ENCODE peak calls at places on chromosomes 6 and 20, in four cellular contexts. B, I, T and U are unnamed samples.

GRCh38 chr20:11905460-11906150 is 12.1 kb upstream of the BTBD3 start:
- DNase-seq in I (no peak), T (peak; percentile 29), B (no peak), U (no peak)

GRCh38 chr6:109454483-109455160 is 950 bp downstream of the MICAL1 start:
- DNase-seq in I (peak; percentile 31), T (peak; percentile 28), B (peak; percentile 77), U (peak; percentile 94)

GRCh38 chr6:145315982-145316600 is 419.2 kb downstream of the EPM2A start:
- DNase-seq in T (peak; percentile 4), B (no peak), I (no peak), U (no peak)

GRCh38 chr6:53873922-53874321 is 79.1 kb downstream of the LRRC1 start:
- DNase-seq in B (no peak), I (no peak), T (peak; percentile 51), U (no peak)

GRCh38 chr6:115612796-115613479 is 447.8 kb downstream of the FRK start:
- DNase-seq in I (no peak), T (no peak), B (no peak), U (no peak)

GRCh38 chr20:58712823-58713731 is 20.5 kb downstream of the NPEPL1 start:
- DNase-seq in T (no peak), I (no peak), B (peak; percentile 55), U (peak; percentile 65)

GRCh38 chr6:37456816-37457560 is 24.0 kb downstream of the CMTR1 start:
- DNase-seq in B (peak; percentile 71), I (peak; percentile 87), T (peak; percentile 82), U (no peak)

GRCh38 chr6:144008501-144009245 is 614 bp upstream of the PLAGL1 start:
- DNase-seq in T (no peak), I (no peak), B (no peak), U (no peak)

GRCh38 chr20:47801759-47802158 is 16.5 kb upstream of the SULF2 start:
- DNase-seq in T (no peak), B (no peak), I (no peak), U (no peak)

GRCh38 chr6:151916680-151917164 is 109.2 kb downstream of the ESR1 start:
- DNase-seq in I (peak; percentile 19), T (no peak), B (no peak), U (no peak)

DNA sequence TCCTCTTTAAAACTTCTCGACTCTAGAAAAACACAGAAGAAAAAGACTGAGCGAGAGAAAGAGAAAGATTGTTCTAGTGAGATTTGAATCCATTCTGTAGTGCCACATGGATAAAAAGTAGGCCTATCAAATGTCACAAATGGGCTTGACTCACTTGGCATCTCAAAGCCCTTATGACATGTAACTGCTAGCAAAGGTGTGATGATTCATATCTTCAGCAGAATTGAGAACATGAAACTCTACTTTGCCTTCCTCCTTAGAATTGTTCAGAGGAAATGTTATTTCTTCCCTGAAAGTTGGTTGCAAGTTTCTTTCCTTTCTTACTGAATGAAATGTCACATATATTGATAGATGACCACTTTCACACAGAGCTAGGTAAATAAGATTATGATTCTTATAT is 40.4 kb upstream of the DUSP22 start:
- DNase-seq in I (no peak), T (no peak), B (no peak), U (no peak)
- H3K4me1 ChIP-seq in I (no peaks in the 10 kb centered on the region), T (no peaks in the 10 kb centered on the region), B (no peaks in the 10 kb centered on the region), U (peaks cover 62% of the 10 kb centered on the region)

GRCh38 chr6:1608222-1608975 is 1.3 kb upstream of the FOXC1 start:
- DNase-seq in T (no peak), B (no peak), I (no peak), U (no peak)
- H3K4me1 ChIP-seq in T (peaks cover 2% of the 10 kb centered on the region), B (peaks cover 72% of the 10 kb centered on the region), I (peaks cover 16% of the 10 kb centered on the region), U (peaks cover 89% of the 10 kb centered on the region)

DNA sequence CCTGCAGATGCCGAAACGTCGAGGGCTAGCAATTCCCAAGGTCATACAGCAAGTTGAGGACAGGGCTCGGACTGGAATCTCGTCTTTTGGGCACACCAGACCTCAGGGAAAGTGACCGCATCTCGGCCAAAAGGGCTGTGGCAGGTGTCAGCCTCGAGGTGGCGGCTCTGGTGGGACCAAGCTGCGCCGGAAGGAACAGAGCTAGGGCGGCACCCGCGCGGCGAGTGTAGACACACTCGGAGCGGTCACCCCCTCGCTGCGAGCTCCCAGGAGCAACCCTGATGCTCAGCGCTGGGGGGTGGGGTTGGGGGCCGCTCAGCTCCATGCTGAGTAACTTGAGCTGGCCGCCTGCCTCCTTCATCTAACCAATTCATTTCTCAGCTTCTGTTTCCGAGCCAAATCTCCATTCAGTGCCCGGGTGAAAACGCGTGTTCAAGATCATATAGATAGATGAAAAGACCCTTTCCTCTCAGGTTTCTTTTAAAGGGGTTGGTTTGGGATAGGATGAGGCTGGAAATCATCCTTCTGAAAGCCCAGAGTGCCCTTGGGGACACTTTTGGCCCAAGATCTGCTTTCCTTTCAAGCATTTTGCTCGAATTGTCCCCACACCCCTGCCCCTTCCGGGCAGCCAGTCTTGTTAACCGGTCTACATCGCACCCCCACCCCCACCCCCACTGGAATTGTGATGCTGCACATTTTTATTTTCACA is 2.3 kb upstream of the TUBB2B start:
- DNase-seq in T (no peak), I (no peak), B (no peak), U (no peak)
- H3K4me1 ChIP-seq in T (peaks cover 3% of the 10 kb centered on the region), I (peaks cover 13% of the 10 kb centered on the region), B (peaks cover 54% of the 10 kb centered on the region), U (peaks cover 41% of the 10 kb centered on the region)

DNA sequence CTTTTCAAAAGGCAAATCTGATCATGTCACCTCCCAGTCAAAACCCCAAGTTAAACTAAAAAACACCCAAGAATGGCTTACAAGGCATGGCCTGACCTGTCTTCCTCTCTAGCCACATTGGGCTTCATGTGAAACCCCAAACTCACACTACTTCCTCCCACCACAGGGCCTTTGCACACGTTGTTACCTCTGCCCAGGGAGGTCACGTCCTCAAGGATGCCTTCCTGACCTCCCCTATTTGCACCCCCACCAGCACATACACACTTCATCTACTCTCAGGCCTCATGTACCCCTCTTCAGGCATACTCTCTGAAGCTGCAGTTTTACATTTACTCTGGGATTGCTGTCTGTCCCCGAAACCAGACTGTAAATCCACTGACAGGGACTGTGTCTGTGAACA is 6.1 kb downstream of the EZR start:
- DNase-seq in B (no peak), T (no peak), I (no peak), U (no peak)
- H3K4me1 ChIP-seq in B (peaks cover 39% of the 10 kb centered on the region), T (peaks cover 14% of the 10 kb centered on the region), I (peaks cover 60% of the 10 kb centered on the region), U (peaks cover 97% of the 10 kb centered on the region)

DNA sequence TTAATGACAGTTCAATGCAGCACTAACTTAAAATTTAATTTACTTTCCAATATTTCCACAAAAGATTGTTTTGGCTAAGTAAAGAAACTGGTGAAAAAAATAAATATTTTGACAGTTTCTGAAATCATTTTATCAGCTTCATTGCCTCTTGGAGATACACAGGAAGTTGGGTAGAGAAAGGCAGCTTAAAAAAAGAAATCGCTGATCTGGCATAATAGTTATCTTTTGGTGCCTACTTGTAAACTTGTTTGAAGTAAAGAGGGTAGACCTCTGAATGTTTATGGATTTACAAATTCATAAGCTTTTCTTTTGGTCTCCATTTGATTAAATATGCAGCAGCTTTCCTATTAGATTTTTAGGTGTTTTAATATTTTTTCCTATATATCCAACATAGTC is 103.4 kb downstream of the RTN4IP1 start:
- DNase-seq in T (no peak), B (no peak), I (no peak), U (no peak)
- H3K4me1 ChIP-seq in T (peaks cover 5% of the 10 kb centered on the region), B (no peaks in the 10 kb centered on the region), I (peaks cover 8% of the 10 kb centered on the region), U (peaks cover 29% of the 10 kb centered on the region)